ENCODE peak calls at places on chromosomes 16 and 17, in five cellular contexts. X, M, N, H and W are unnamed samples. For H3K27me3, the result is how much of the 10 kb centered on the place peaks cover.

GRCh38 chr16:2437032-2437790 is 8.0 kb downstream of the CCNF start:
- DNase-seq in M (peak), X (no peak), N (no peak), H (no peak), W (no peak)

GRCh38 chr17:31095239-31096105 is 695 bp downstream of the NF1 start:
- DNase-seq in H (peak), X (peak), N (peak), M (peak), W (peak)

GRCh38 chr16:11181889-11182279 is 74.1 kb downstream of the SOCS1 start:
- DNase-seq in M (no peak), H (no peak), N (no peak), X (no peak), W (no peak)

GRCh38 chr17:80445152-80446110 is 30.5 kb downstream of the ENDOV start:
- DNase-seq in X (no peak), M (no peak), N (no peak), H (no peak), W (no peak)

GRCh38 chr17:80482555-80483308 is 6.3 kb upstream of the NPTX1 start:
- DNase-seq in M (peak), N (no peak), H (peak), X (no peak), W (no peak)

GRCh38 chr17:5553479-5553878 is 30.8 kb downstream of the NLRP1 start:
- DNase-seq in N (no peak), M (no peak), H (no peak), X (no peak), W (no peak)

GRCh38 chr17:60941028-60941427 is 263.4 kb downstream of the BCAS3 start:
- DNase-seq in H (peak), X (peak), M (no peak), N (no peak), W (no peak)

GRCh38 chr17:44878627-44879221 is 20.5 kb downstream of the EFTUD2 start:
- DNase-seq in X (no peak), H (peak), N (peak), M (no peak), W (no peak)

GRCh38 chr16:51682905-51683304 is 531.8 kb upstream of the SALL1 start:
- DNase-seq in N (no peak), M (no peak), X (no peak), H (no peak), W (no peak)

GRCh38 chr17:21033350-21033749 is 9.5 kb downstream of the USP22 start:
- DNase-seq in N (no peak), X (no peak), M (no peak), H (peak), W (no peak)

GRCh38 chr17:72822358-72823023 is 270.0 kb downstream of the SLC39A11 start:
- DNase-seq in M (no peak), N (peak), X (no peak), H (no peak), W (no peak)

GRCh38 chr16:30941600-30942420 is 7.1 kb upstream of the ORAI3 start:
- DNase-seq in X (peak), M (peak), N (peak), H (peak), W (no peak)

GRCh38 chr16:53952215-53953208 is 248.6 kb downstream of the FTO start:
- DNase-seq in X (no peak), N (no peak), H (peak), M (no peak), W (no peak)

GRCh38 chr16:29804020-29804419 is 2.3 kb upstream of the MAZ start:
- DNase-seq in N (no peak), H (no peak), X (no peak), M (no peak), W (no peak)

GRCh38 chr17:13027246-13027645 is 9.4 kb upstream of the ELAC2 start:
- DNase-seq in H (peak), M (no peak), N (no peak), X (no peak), W (no peak)

GRCh38 chr17:32100971-32101631 is 41.2 kb upstream of the RHOT1 start:
- DNase-seq in H (no peak), M (no peak), X (no peak), N (no peak), W (no peak)

GRCh38 chr16:69396187-69397061 is 10.6 kb upstream of the TERF2 start:
- DNase-seq in X (peak), M (no peak), N (peak), H (peak), W (no peak)

GRCh38 chr17:74943808-74944522 is 8.3 kb downstream of the OTOP3 start:
- DNase-seq in N (no peak), M (no peak), X (no peak), H (peak), W (peak)
- H3K27me3 ChIP-seq in N (under half), M (half or more), X (under half), H (under half), W (under half)

GRCh38 chr17:42053701-42054100 is 3.3 kb upstream of the C17orf113 start:
- DNase-seq in X (no peak), M (no peak), H (no peak), N (no peak), W (no peak)
- H3K27me3 ChIP-seq in X (under half), M (under half), H (under half), N (under half), W (under half)

GRCh38 chr17:49906511-49907136 is 58.8 kb upstream of the TAC4 start:
- DNase-seq in M (no peak), N (no peak), H (no peak), X (no peak), W (no peak)
- H3K27me3 ChIP-seq in M (half or more), N (under half), H (under half), X (under half), W (under half)

GRCh38 chr16:85258166-85258565 is 145.9 kb upstream of the CIBAR2 start:
- DNase-seq in H (no peak), X (no peak), M (no peak), N (no peak), W (no peak)
- H3K27me3 ChIP-seq in H (under half), X (under half), M (under half), N (under half), W (under half)

GRCh38 chr16:85984211-85984880 is 85.4 kb downstream of the IRF8 start:
- DNase-seq in H (no peak), N (no peak), M (peak), X (no peak), W (no peak)
- H3K27me3 ChIP-seq in H (half or more), N (under half), M (under half), X (under half), W (half or more)